ENCODE peak calls at places on chromosomes 3 and 15, in four cellular contexts. I is aorta; W is IMR-90; R is CD4-positive, CD25-positive, alpha-beta regulatory T cell. Z is an unnamed sample.

GRCh38 chr15:27897481-27897880 is 201.6 kb downstream of the OCA2 start:
- DNase-seq in I (no peak), W (no peak), R (no peak), Z (peak)

GRCh38 chr3:159451067-159451466 is 537.6 kb upstream of the IL12A start:
- DNase-seq in I (no peak), W (no peak), R (no peak), Z (no peak)

GRCh38 chr3:45798034-45798433 is 1.7 kb upstream of the SLC6A20 start:
- DNase-seq in I (no peak), W (no peak), R (no peak), Z (no peak)

GRCh38 chr15:43859546-43859945 is 32.7 kb downstream of the WDR76 start:
- DNase-seq in I (no peak), W (no peak), R (no peak), Z (no peak)

GRCh38 chr15:88649286-88649733 is 10.5 kb downstream of the ISG20 start:
- DNase-seq in I (no peak), W (peak), R (peak), Z (peak)

GRCh38 chr15:75061272-75061671 is 37.9 kb downstream of the PPCDC start:
- DNase-seq in I (no peak), W (peak), R (no peak), Z (no peak)

GRCh38 chr15:48084759-48085420 is 35.9 kb upstream of the SLC24A5 start:
- DNase-seq in I (no peak), W (peak), R (no peak), Z (no peak)

GRCh38 chr3:67458406-67458805 is 196.0 kb downstream of the SUCLG2 start:
- DNase-seq in I (no peak), W (peak), R (no peak), Z (no peak)

GRCh38 chr3:12420393-12420792 is 63.9 kb upstream of the TSEN2 start:
- DNase-seq in I (no peak), W (no peak), R (no peak), Z (no peak)

GRCh38 chr3:195577645-195578177 is 6.0 kb downstream of the APOD start:
- DNase-seq in I (no peak), W (no peak), R (no peak), Z (no peak)

GRCh38 chr15:40097968-40098476 is 10.7 kb downstream of the BMF start:
- DNase-seq in I (peak), W (no peak), R (no peak), Z (peak)

GRCh38 chr3:32181370-32181769 is 57.1 kb upstream of the CMTM8 start:
- DNase-seq in I (no peak), W (no peak), R (no peak), Z (no peak)

GRCh38 chr3:136728918-136729317 is 23.3 kb downstream of the STAG1 start:
- DNase-seq in I (no peak), W (peak), R (no peak), Z (no peak)

GRCh38 chr3:152729906-152730305 is 105.0 kb upstream of the P2RY1 start:
- DNase-seq in I (no peak), W (no peak), R (no peak), Z (no peak)

GRCh38 chr3:195147649-195148121 is 123.3 kb downstream of the XXYLT1 start:
- DNase-seq in I (no peak), W (peak), R (peak), Z (no peak)

GRCh38 chr3:188083011-188083410 is 70.9 kb upstream of the LPP start:
- DNase-seq in I (no peak), W (no peak), R (no peak), Z (no peak)

GRCh38 chr3:37973250-37974054 is 17.1 kb upstream of the VILL start:
- DNase-seq in I (no peak), W (peak), R (no peak), Z (no peak)

GRCh38 chr3:119635719-119636118 is 24.7 kb downstream of the POPDC2 start:
- DNase-seq in I (no peak), W (no peak), R (no peak), Z (no peak)

GRCh38 chr3:119636891-119637611 is 23.3 kb downstream of the POPDC2 start:
- DNase-seq in I (no peak), W (no peak), R (no peak), Z (no peak)

GRCh38 chr3:119639494-119640350 is 20.7 kb downstream of the POPDC2 start:
- DNase-seq in I (no peak), W (no peak), R (no peak), Z (no peak)

GRCh38 chr3:119636194-119636593 is 24.2 kb downstream of the POPDC2 start:
- DNase-seq in I (no peak), W (peak), R (no peak), Z (no peak)

GRCh38 chr3:119637679-119638525 is 22.5 kb downstream of the POPDC2 start:
- DNase-seq in I (no peak), W (peak), R (no peak), Z (no peak)
- H3K27ac ChIP-seq in I (no peak), W (peak), R (peak), Z (peak)

DNA sequence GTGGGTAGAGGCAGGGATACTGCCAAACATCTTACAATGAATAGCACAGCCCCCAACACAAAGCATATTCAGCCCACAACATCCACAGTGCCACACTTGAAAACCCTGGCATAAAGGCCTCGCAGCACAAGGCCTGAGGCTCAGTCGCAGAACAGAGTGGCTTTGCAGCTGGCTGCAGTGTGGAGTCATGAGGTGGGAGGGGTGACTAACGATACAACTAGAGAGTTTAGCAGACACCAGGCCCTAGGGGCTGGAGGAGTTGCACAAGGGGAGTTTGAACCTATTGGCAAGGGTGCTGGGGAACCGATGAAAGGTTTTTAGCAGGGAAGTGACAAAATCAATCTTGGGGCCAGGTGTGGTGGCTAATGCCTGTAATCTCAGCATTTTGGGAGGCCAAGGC is 32.1 kb downstream of the GRK7 start:
- DNase-seq in I (no peak), W (no peak), R (no peak), Z (no peak)
- H3K27ac ChIP-seq in I (no peak), W (no peak), R (no peak), Z (no peak)

DNA sequence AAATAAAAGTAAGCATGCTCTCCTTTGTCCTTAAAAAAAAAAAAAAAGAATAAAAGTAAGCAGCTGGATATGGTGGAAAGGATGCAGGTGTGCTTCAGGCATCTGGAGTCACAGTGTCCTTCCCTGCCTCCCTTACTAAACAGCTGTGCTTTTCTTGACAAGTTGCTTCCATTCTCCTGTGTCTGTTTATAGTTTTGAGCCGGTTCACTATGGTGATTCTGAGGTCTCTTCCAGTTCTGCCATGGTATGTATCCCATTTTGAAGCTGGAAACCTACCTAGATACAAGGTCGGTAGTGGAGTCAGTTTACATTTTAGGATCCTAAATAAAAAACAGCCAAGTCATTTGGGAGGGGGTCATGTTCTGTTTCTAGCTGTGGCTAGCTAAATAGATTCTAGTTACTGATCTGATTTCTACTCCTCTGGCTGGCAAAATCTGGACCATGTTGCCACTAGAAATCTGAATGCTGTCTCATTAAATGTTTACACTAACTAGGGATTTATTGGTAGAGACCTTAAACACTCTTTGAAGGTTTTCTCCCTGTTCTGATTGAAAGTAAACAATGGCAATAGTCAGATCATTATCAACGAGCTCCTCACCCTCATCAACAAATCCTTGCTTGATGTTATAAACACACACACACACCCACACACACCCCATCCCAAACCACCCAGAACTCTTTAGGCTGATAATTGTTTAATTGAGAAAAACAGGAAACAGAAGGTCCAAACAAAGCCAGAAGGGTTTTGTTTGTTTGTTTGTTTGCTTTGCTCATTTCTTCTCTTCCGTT is 7.9 kb downstream of the TNFSF10 start:
- DNase-seq in I (no peak), W (peak), R (no peak), Z (no peak)
- H3K27ac ChIP-seq in I (no peak), W (no peak), R (peak), Z (no peak)

GRCh38 chr15:52078197-52078875 is 34.2 kb downstream of the BCL2L10 start:
- DNase-seq in I (no peak), W (no peak), R (no peak), Z (peak)
- H3K27ac ChIP-seq in I (no peak), W (no peak), R (no peak), Z (no peak)

DNA sequence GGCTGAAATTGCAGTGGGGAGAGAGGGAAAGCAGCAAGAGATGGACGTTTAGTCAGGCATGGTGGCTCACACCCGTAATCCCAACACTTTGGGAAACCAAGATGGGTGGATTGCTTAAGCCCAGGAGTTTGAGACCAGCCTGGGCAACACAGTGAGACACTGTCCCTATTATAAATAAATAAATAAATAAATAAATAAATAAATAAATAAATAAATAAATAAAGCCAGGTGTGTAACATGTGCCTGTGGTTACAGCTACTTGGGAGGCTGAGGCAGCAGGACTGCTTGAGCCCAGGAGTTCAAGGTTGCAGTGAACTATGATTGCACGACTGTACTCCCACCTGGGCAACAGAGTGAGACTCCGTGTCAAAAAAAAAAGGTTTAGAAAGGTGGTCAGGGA is 54.0 kb upstream of the ARPP19 start:
- DNase-seq in I (no peak), W (no peak), R (no peak), Z (no peak)
- H3K27ac ChIP-seq in I (no peak), W (no peak), R (no peak), Z (no peak)

GRCh38 chr3:124935264-124935663 is 713 bp upstream of the MUC13 start:
- DNase-seq in I (no peak), W (no peak), R (no peak), Z (no peak)

GRCh38 chr3:124938896-124939295 is 4.3 kb upstream of the MUC13 start:
- DNase-seq in I (no peak), W (no peak), R (no peak), Z (no peak)

GRCh38 chr3:124937049-124937448 is 2.5 kb upstream of the MUC13 start:
- DNase-seq in I (no peak), W (no peak), R (no peak), Z (no peak)

GRCh38 chr3:124935794-124936542 is 1.4 kb upstream of the MUC13 start:
- DNase-seq in I (no peak), W (no peak), R (no peak), Z (no peak)

GRCh38 chr3:124934577-124934976 is at the start of gene MUC13:
- DNase-seq in I (no peak), W (no peak), R (no peak), Z (no peak)
- H3K27ac ChIP-seq in I (no peak), W (no peak), R (no peak), Z (no peak)

GRCh38 chr3:133967992-133968892 is 61.5 kb downstream of the SLCO2A1 start:
- DNase-seq in I (no peak), W (no peak), R (no peak), Z (no peak)

GRCh38 chr3:133973249-133973980 is 56.3 kb downstream of the SLCO2A1 start:
- DNase-seq in I (no peak), W (no peak), R (no peak), Z (no peak)

GRCh38 chr3:133966954-133967353 is 62.8 kb downstream of the SLCO2A1 start:
- DNase-seq in I (no peak), W (no peak), R (no peak), Z (no peak)

GRCh38 chr3:133970916-133971315 is 58.8 kb downstream of the SLCO2A1 start:
- DNase-seq in I (no peak), W (no peak), R (no peak), Z (no peak)

DNA sequence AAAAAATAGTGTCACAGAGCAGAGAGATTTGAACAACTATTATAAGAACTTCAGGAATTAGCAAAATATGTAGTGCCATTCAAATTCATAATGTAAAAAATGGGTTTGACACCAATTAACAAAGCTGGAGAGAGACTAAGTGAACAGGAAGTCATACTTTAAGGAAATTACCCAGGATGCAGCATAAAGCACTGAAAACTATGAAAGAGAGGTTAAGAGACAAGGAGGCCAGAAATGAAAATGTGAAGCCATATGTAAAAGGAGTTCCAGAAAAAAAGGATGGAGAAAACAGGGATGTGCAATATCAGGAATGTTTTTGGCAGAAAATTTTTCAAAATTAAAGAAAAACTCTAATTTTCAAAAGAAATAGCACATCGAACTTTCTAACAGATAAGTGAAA is 57.6 kb downstream of the SLCO2A1 start:
- DNase-seq in I (no peak), W (no peak), R (no peak), Z (no peak)
- H3K27ac ChIP-seq in I (no peak), W (no peak), R (no peak), Z (no peak)

GRCh38 chr3:72153477-72154314 is 368.7 kb upstream of the PROK2 start:
- DNase-seq in I (no peak), W (no peak), R (no peak), Z (no peak)
- H3K27ac ChIP-seq in I (no peak), W (no peak), R (no peak), Z (no peak)

GRCh38 chr3:190094201-190094718 is 26.4 kb downstream of the P3H2 start:
- DNase-seq in I (peak), W (peak), R (no peak), Z (no peak)
- H3K27ac ChIP-seq in I (peak), W (peak), R (no peak), Z (peak)

DNA sequence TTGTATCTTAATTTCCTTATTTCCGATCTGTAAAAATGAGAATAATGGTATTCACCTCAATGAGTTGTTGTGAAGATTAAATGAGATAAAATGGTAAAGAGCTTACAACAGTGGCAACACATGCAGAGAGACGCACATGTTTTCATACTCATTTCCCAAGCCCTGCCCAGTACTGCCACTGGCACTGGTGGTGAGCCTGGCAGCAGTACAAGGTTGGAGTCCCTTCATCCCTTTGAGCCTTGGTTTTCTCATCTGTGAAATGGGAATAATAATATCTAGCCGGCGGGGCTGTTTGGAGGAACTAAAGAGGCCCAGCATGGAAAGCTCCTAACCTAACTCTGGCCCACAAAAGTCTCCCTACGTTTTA is 943 bp upstream of the CD276 start:
- DNase-seq in I (no peak), W (no peak), R (no peak), Z (no peak)
- H3K27ac ChIP-seq in I (no peak), W (no peak), R (no peak), Z (no peak)